ENCODE peak calls at places on chromosomes 3 and 15, in six cellular contexts. D, N, E, Y, Q and V are unnamed samples.

GRCh38 chr3:134656211-134656800 is 5.5 kb upstream of the KY start:
- DNase-seq in Q (no peak), E (no peak), Y (no peak), D (no peak), N (no peak), V (no peak)

GRCh38 chr3:86416334-86416733 is 574.6 kb downstream of the VGLL3 start:
- DNase-seq in N (no peak), D (no peak), E (no peak), Q (no peak), Y (no peak), V (peak)

GRCh38 chr3:9730747-9731205 is 759 bp upstream of the BRPF1 start:
- DNase-seq in N (no peak), D (no peak), E (no peak), Q (no peak), Y (no peak), V (no peak)

GRCh38 chr15:71048913-71049675 is 66.2 kb upstream of the THSD4 start:
- DNase-seq in N (no peak), E (no peak), Y (no peak), D (no peak), Q (no peak), V (peak)

GRCh38 chr3:73452731-73453130 is 172.0 kb downstream of the PDZRN3 start:
- DNase-seq in Y (no peak), N (no peak), Q (no peak), D (no peak), E (no peak), V (no peak)

GRCh38 chr3:76789262-76789661 is 250.6 kb upstream of the ROBO2 start:
- DNase-seq in Y (no peak), Q (no peak), D (no peak), E (no peak), N (no peak), V (no peak)

GRCh38 chr15:48803877-48804276 is 7.0 kb downstream of the CEP152 start:
- DNase-seq in Q (no peak), E (no peak), N (no peak), Y (no peak), D (no peak), V (no peak)

GRCh38 chr3:85603378-85603777 is 644.6 kb downstream of the CADM2 start:
- DNase-seq in E (no peak), D (no peak), N (no peak), Q (no peak), Y (no peak), V (no peak)

GRCh38 chr3:42660898-42661297 is 7.4 kb downstream of the ZBTB47 start:
- DNase-seq in N (peak), E (no peak), Q (no peak), D (no peak), Y (no peak), V (no peak)

GRCh38 chr15:20341901-20342605 is 199.5 kb downstream of the GOLGA6L6 start:
- DNase-seq in Q (no peak), E (peak), Y (peak), D (peak), N (peak), V (peak)

GRCh38 chr15:91517491-91518200 is 335.9 kb upstream of the SLCO3A1 start:
- DNase-seq in N (no peak), D (no peak), Y (no peak), E (no peak), Q (no peak), V (no peak)

GRCh38 chr15:81330351-81331085 is 6.6 kb upstream of the STARD5 start:
- DNase-seq in Y (no peak), E (no peak), N (no peak), Q (no peak), D (no peak), V (no peak)

GRCh38 chr3:76474632-76475031 is 565.3 kb upstream of the ROBO2 start:
- DNase-seq in Y (no peak), Q (no peak), D (no peak), E (no peak), N (no peak), V (no peak)

GRCh38 chr15:29101491-29101890 is 168.1 kb downstream of the NSMCE3 start:
- DNase-seq in Q (no peak), D (no peak), Y (no peak), E (no peak), N (no peak), V (no peak)

GRCh38 chr3:8848696-8849131 is 79.3 kb upstream of the OXTR start:
- DNase-seq in D (no peak), Q (no peak), Y (no peak), N (no peak), E (no peak), V (peak)

GRCh38 chr3:8761866-8762265 is 7.5 kb downstream of the OXTR start:
- DNase-seq in E (no peak), Q (no peak), N (no peak), Y (no peak), D (no peak), V (no peak)

GRCh38 chr3:52446042-52446441 is 1.1 kb upstream of the SEMA3G start:
- DNase-seq in N (no peak), E (no peak), D (no peak), Y (no peak), Q (no peak), V (no peak)

GRCh38 chr3:130725746-130726145 is 20.9 kb downstream of the PIK3R4 start:
- DNase-seq in Q (no peak), E (no peak), Y (no peak), N (no peak), D (no peak), V (no peak)